ENCODE peak calls at places on chromosomes 3 and 15, in seven cellular contexts. One of them, this sample, is unnamed.
A peak's percentile ranks its signal among the peaks of the same experiment; 100 is the strongest.

GRCh38 chr15:71518661-71519060 is 291.7 kb upstream of the NR2E3 start:
- DNase-seq in GM12865: no peak
- DNase-seq in tibial artery: no peak
- DNase-seq in cardiac fibroblast: peak; percentile 32
- DNase-seq in ovary: no peak
- DNase-seq in OCI-LY7: no peak
- DNase-seq in BJ: no peak
- DNase-seq in this sample: no peak

GRCh38 chr15:65956307-65956706 is 87.0 kb downstream of the RAB11A start:
- DNase-seq in tibial artery: no peak
- DNase-seq in GM12865: no peak
- DNase-seq in ovary: no peak
- DNase-seq in BJ: no peak
- DNase-seq in OCI-LY7: no peak
- DNase-seq in cardiac fibroblast: no peak
- DNase-seq in this sample: no peak

GRCh38 chr3:13491206-13491974 is 11.3 kb downstream of the HDAC11 start:
- DNase-seq in cardiac fibroblast: no peak
- DNase-seq in tibial artery: peak; percentile 48
- DNase-seq in BJ: no peak
- DNase-seq in ovary: no peak
- DNase-seq in OCI-LY7: no peak
- DNase-seq in GM12865: no peak
- DNase-seq in this sample: no peak

GRCh38 chr3:167882057-167882667 is 146.6 kb downstream of the SERPINI1 start:
- DNase-seq in ovary: no peak
- DNase-seq in cardiac fibroblast: peak; percentile 74
- DNase-seq in BJ: no peak
- DNase-seq in OCI-LY7: peak; percentile 83
- DNase-seq in GM12865: peak; percentile 57
- DNase-seq in tibial artery: no peak
- DNase-seq in this sample: peak; percentile 4

GRCh38 chr3:169911272-169911671 is at the start of gene SAMD7:
- DNase-seq in OCI-LY7: no peak
- DNase-seq in GM12865: no peak
- DNase-seq in tibial artery: no peak
- DNase-seq in cardiac fibroblast: no peak
- DNase-seq in BJ: no peak
- DNase-seq in ovary: no peak
- DNase-seq in this sample: no peak

GRCh38 chr3:184260571-184261269 is 633 bp downstream of the CAMK2N2 start:
- DNase-seq in GM12865: no peak
- DNase-seq in tibial artery: no peak
- DNase-seq in OCI-LY7: no peak
- DNase-seq in cardiac fibroblast: no peak
- DNase-seq in BJ: no peak
- DNase-seq in ovary: no peak
- DNase-seq in this sample: no peak

GRCh38 chr3:29057326-29057725 is 223.5 kb upstream of the RBMS3 start:
- DNase-seq in cardiac fibroblast: peak; percentile 67
- DNase-seq in BJ: peak; percentile 7
- DNase-seq in GM12865: no peak
- DNase-seq in ovary: no peak
- DNase-seq in tibial artery: no peak
- DNase-seq in OCI-LY7: no peak
- DNase-seq in this sample: no peak

GRCh38 chr3:194134231-194134756 is 1.7 kb upstream of the HES1 start:
- DNase-seq in GM12865: peak; percentile 70
- DNase-seq in OCI-LY7: peak; percentile 68
- DNase-seq in ovary: no peak
- DNase-seq in tibial artery: peak; percentile 87
- DNase-seq in BJ: no peak
- DNase-seq in cardiac fibroblast: no peak
- DNase-seq in this sample: no peak

GRCh38 chr15:52735231-52736089 is 54.7 kb downstream of the ONECUT1 start:
- DNase-seq in BJ: no peak
- DNase-seq in GM12865: peak; percentile 88
- DNase-seq in tibial artery: no peak
- DNase-seq in cardiac fibroblast: peak; percentile 90
- DNase-seq in OCI-LY7: peak; percentile 86
- DNase-seq in ovary: peak; percentile 42
- DNase-seq in this sample: peak; percentile 73

GRCh38 chr15:67240235-67241131 is 14.0 kb downstream of the AAGAB start:
- DNase-seq in BJ: no peak
- DNase-seq in OCI-LY7: peak; percentile 46
- DNase-seq in ovary: no peak
- DNase-seq in GM12865: peak; percentile 29
- DNase-seq in cardiac fibroblast: peak; percentile 6
- DNase-seq in tibial artery: no peak
- DNase-seq in this sample: no peak

GRCh38 chr3:37604336-37604833 is 257.3 kb upstream of the CTDSPL start:
- DNase-seq in GM12865: no peak
- DNase-seq in tibial artery: no peak
- DNase-seq in OCI-LY7: no peak
- DNase-seq in BJ: no peak
- DNase-seq in ovary: no peak
- DNase-seq in cardiac fibroblast: peak; percentile 59
- DNase-seq in this sample: no peak

GRCh38 chr15:74367296-74367854 is at the start of gene CYP11A1:
- DNase-seq in cardiac fibroblast: no peak
- DNase-seq in BJ: no peak
- DNase-seq in GM12865: no peak
- DNase-seq in ovary: no peak
- DNase-seq in tibial artery: peak; percentile 34
- DNase-seq in OCI-LY7: no peak
- DNase-seq in this sample: no peak

GRCh38 chr3:143727391-143727790 is 120.9 kb downstream of the SLC9A9 start:
- DNase-seq in tibial artery: no peak
- DNase-seq in OCI-LY7: no peak
- DNase-seq in ovary: no peak
- DNase-seq in GM12865: no peak
- DNase-seq in cardiac fibroblast: peak; percentile 22
- DNase-seq in BJ: peak; percentile 9
- DNase-seq in this sample: no peak

DNA sequence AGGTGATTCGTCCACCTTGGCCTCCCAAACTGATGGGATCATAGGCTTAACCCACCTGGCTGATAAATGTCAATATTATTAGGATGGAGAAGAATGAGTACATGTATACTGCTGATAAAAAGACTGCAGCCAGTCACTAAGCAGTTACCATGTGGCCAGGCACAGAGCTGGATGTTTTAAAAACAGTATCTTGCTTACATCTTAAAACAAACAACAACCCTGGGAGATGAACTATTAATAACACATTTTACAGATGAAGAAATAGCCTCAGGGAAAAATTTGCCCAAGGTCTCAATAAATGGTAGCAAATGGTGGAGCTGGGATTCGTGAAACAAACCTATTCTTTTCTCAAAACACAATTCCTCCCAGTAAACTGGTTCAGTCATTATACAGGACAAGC is 18.1 kb downstream of the IL17RD start:
- DNase-seq in ovary: no peak
- DNase-seq in tibial artery: no peak
- DNase-seq in GM12865: no peak
- DNase-seq in cardiac fibroblast: no peak
- DNase-seq in BJ: no peak
- DNase-seq in OCI-LY7: no peak
- DNase-seq in this sample: no peak
- H3K4me3 ChIP-seq in ovary: no peak overlapping the region
- H3K4me3 ChIP-seq in tibial artery: no peak overlapping the region
- H3K4me3 ChIP-seq in GM12865: no peak overlapping the region
- H3K4me3 ChIP-seq in cardiac fibroblast: no peak overlapping the region
- H3K4me3 ChIP-seq in BJ: no peak overlapping the region
- H3K4me3 ChIP-seq in OCI-LY7: no peak overlapping the region
- H3K4me3 ChIP-seq in this sample: no peak overlapping the region

DNA sequence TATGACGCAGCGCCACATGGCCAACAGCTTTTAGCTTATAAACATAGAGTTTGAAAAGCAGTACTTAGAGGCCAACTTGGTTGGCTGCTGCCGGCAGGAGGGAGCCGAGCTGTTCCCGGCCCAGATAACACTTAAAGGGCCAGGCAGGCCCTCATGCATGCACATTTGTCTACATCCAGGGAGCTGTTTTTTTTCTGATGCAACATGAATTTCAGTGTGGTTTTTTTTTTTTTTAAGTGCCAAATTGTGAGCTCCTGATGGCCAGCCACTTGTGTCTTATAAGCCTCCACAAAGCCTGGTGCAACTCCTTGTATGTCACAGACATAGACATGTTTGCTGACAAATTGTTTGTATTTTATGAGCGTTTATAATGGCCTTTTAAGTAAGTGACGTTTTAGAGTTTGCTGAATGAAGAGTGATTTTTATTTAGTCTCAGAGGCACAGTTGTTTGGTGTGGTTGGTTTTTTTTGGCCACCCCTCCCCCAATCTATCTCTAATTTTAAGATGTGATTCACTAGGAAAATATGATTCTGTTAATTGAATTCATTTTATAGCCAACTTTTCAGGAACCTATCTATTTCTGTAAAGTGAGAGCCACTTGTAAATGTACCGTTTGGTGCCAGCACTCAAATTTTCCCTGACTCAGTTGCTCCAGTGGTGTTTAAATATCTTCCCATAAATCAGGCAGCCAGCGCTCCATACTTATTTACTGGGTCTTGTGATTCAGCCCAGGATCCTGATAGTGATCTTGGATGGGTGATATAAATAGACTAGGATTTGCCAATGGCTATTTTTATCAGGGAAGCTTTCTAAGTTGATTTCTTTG is 134.3 kb downstream of the VGLL4 start:
- DNase-seq in GM12865: no peak
- DNase-seq in OCI-LY7: peak; percentile 11
- DNase-seq in tibial artery: peak; percentile 93
- DNase-seq in cardiac fibroblast: peak; percentile 89
- DNase-seq in BJ: peak; percentile 76
- DNase-seq in ovary: peak; percentile 84
- DNase-seq in this sample: peak; percentile 84
- TF ChIP-seq CTCF in GM12865: no peak
- TF ChIP-seq CTCF in OCI-LY7: no peak
- TF ChIP-seq CTCF in tibial artery: peak; percentile 11
- TF ChIP-seq CTCF in cardiac fibroblast: peak; percentile 15
- TF ChIP-seq CTCF in BJ: peak; percentile 36
- TF ChIP-seq CTCF in ovary: no peak
- TF ChIP-seq CTCF in this sample: peak; percentile 16

DNA sequence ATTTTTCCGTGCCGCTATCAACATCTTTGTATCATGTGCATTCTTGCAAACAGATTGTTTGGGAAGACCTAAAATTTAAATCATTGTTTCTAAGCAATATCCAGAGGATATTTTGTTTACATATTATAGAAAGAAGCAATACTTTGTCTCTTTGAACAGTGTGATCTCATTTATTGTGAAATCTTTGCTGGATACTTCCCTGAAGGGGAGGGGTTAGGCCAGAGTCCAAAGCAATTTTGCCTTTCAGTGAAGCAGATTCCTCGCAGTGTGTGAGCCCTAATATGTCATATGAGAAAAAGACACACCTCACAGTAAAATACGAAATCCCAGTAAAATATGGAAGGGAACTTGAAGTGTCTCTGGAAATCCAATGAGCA is 158.7 kb upstream of the SLCO3A1 start:
- DNase-seq in OCI-LY7: no peak
- DNase-seq in GM12865: no peak
- DNase-seq in ovary: peak; percentile 66
- DNase-seq in BJ: no peak
- DNase-seq in tibial artery: peak; percentile 71
- DNase-seq in cardiac fibroblast: peak; percentile 81
- DNase-seq in this sample: no peak
- H3K4me3 ChIP-seq in OCI-LY7: no peak overlapping the region
- H3K4me3 ChIP-seq in GM12865: no peak overlapping the region
- H3K4me3 ChIP-seq in ovary: peak overlapping the region; percentile 34
- H3K4me3 ChIP-seq in BJ: no peak overlapping the region
- H3K4me3 ChIP-seq in tibial artery: peak overlapping the region; percentile 32
- H3K4me3 ChIP-seq in cardiac fibroblast: peak overlapping the region; percentile 34
- H3K4me3 ChIP-seq in this sample: no peak overlapping the region

GRCh38 chr15:56804908-56805307 is 71.6 kb upstream of the ZNF280D start:
- DNase-seq in OCI-LY7: no peak
- DNase-seq in tibial artery: no peak
- DNase-seq in BJ: no peak
- DNase-seq in GM12865: no peak
- DNase-seq in cardiac fibroblast: peak; percentile 36
- DNase-seq in ovary: no peak
- DNase-seq in this sample: no peak
- TF ChIP-seq CTCF in OCI-LY7: peak; percentile 44
- TF ChIP-seq CTCF in tibial artery: no peak
- TF ChIP-seq CTCF in BJ: no peak
- TF ChIP-seq CTCF in GM12865: no peak
- TF ChIP-seq CTCF in cardiac fibroblast: no peak
- TF ChIP-seq CTCF in ovary: no peak
- TF ChIP-seq CTCF in this sample: no peak

GRCh38 chr15:69031013-69032001 is 16.8 kb downstream of the NOX5 start:
- DNase-seq in tibial artery: no peak
- DNase-seq in BJ: no peak
- DNase-seq in ovary: peak; percentile 36
- DNase-seq in GM12865: peak; percentile 6
- DNase-seq in cardiac fibroblast: peak; percentile 27
- DNase-seq in OCI-LY7: no peak
- DNase-seq in this sample: no peak
- H3K4me3 ChIP-seq in tibial artery: peak overlapping the region; percentile 36
- H3K4me3 ChIP-seq in BJ: peak overlapping the region; percentile 30
- H3K4me3 ChIP-seq in ovary: no peak overlapping the region
- H3K4me3 ChIP-seq in GM12865: no peak overlapping the region
- H3K4me3 ChIP-seq in cardiac fibroblast: peak overlapping the region; percentile 28
- H3K4me3 ChIP-seq in OCI-LY7: no peak overlapping the region
- H3K4me3 ChIP-seq in this sample: no peak overlapping the region

This sample was measured in HFF-Myc.